ENCODE peak calls at places on chromosomes 16 and 17, in seven cellular contexts. O is uterus, G is astrocyte of the spinal cord, W is fibroblast of pulmonary artery, A is body of pancreas, V is HFF-Myc, S is tibial nerve. K is an unnamed sample.

GRCh38 chr17:29569245-29569950 is 897 bp downstream of the TP53I13 start:
- DNase-seq in O (no peak), G (no peak), W (no peak), A (no peak), V (no peak), S (peak), K (no peak)

GRCh38 chr16:26795184-26795583 is 271.5 kb upstream of the C16orf82 start:
- DNase-seq in O (no peak), G (no peak), W (no peak), A (no peak), V (no peak), S (no peak), K (no peak)

GRCh38 chr17:82960419-82961271 is 118.8 kb upstream of the METRNL start:
- DNase-seq in O (peak), G (no peak), W (no peak), A (no peak), V (no peak), S (no peak), K (no peak)

GRCh38 chr17:36728030-36728991 is 126.9 kb downstream of the MRM1 start:
- DNase-seq in O (no peak), G (no peak), W (no peak), A (no peak), V (no peak), S (no peak), K (no peak)

GRCh38 chr17:76036497-76037380 is 9.6 kb upstream of the EVPL start:
- DNase-seq in O (peak), G (no peak), W (no peak), A (no peak), V (no peak), S (no peak), K (no peak)

GRCh38 chr17:965311-965989 is 14.1 kb downstream of the NXN start:
- DNase-seq in O (no peak), G (no peak), W (no peak), A (no peak), V (no peak), S (no peak), K (no peak)

GRCh38 chr16:88856122-88856827 is 472 bp downstream of the GALNS start:
- DNase-seq in O (peak), G (no peak), W (no peak), A (no peak), V (no peak), S (no peak), K (no peak)

GRCh38 chr16:27387724-27388123 is 14.2 kb upstream of the IL21R start:
- DNase-seq in O (no peak), G (no peak), W (no peak), A (no peak), V (no peak), S (no peak), K (no peak)

GRCh38 chr16:11743308-11744074 is 834 bp upstream of the TXNDC11 start:
- DNase-seq in O (peak), G (peak), W (peak), A (peak), V (no peak), S (peak), K (no peak)

GRCh38 chr16:50594332-50595260 is 46.4 kb downstream of the NKD1 start:
- DNase-seq in O (no peak), G (no peak), W (no peak), A (no peak), V (no peak), S (no peak), K (no peak)

GRCh38 chr17:77253611-77254051 is 112.9 kb downstream of the SEC14L1 start:
- DNase-seq in O (no peak), G (no peak), W (peak), A (no peak), V (no peak), S (no peak), K (no peak)

GRCh38 chr17:18267927-18268711 is 7.7 kb downstream of the MIEF2 start:
- DNase-seq in O (no peak), G (peak), W (peak), A (no peak), V (no peak), S (no peak), K (no peak)

GRCh38 chr17:50511058-50511457 is 2.8 kb downstream of the MYCBPAP start:
- DNase-seq in O (no peak), G (no peak), W (peak), A (no peak), V (no peak), S (no peak), K (no peak)

GRCh38 chr17:40307001-40307690 is 1.8 kb upstream of the RARA start:
- DNase-seq in O (peak), G (peak), W (no peak), A (no peak), V (no peak), S (no peak), K (no peak)

GRCh38 chr17:70552230-70552981 is 383.1 kb downstream of the KCNJ2 start:
- DNase-seq in O (no peak), G (peak), W (peak), A (no peak), V (peak), S (no peak), K (no peak)

GRCh38 chr17:43591750-43592562 is 45.8 kb upstream of the ETV4 start:
- DNase-seq in O (peak), G (peak), W (peak), A (peak), V (peak), S (peak), K (no peak)

GRCh38 chr17:68461589-68461988 is 4.3 kb upstream of the WIPI1 start:
- DNase-seq in O (no peak), G (no peak), W (no peak), A (peak), V (no peak), S (no peak), K (no peak)

GRCh38 chr16:52496051-52496876 is 50.7 kb downstream of the TOX3 start:
- DNase-seq in O (no peak), G (no peak), W (no peak), A (no peak), V (no peak), S (no peak), K (no peak)

GRCh38 chr17:68431661-68432071 is 25.6 kb downstream of the WIPI1 start:
- DNase-seq in O (no peak), G (peak), W (peak), A (no peak), V (peak), S (no peak), K (no peak)

GRCh38 chr17:82826211-82826610 is 13.6 kb downstream of the ZNF750 start:
- DNase-seq in O (no peak), G (no peak), W (no peak), A (no peak), V (no peak), S (no peak), K (no peak)

GRCh38 chr17:3992370-3992769 is 28.1 kb upstream of the ATP2A3 start:
- DNase-seq in O (no peak), G (no peak), W (no peak), A (no peak), V (no peak), S (no peak), K (no peak)

GRCh38 chr17:29929006-29929543 is 953 bp downstream of the SSH2 start:
- DNase-seq in O (no peak), G (peak), W (peak), A (peak), V (no peak), S (no peak), K (no peak)

GRCh38 chr16:4537376-4538066 is 1.1 kb downstream of the CDIP1 start:
- DNase-seq in O (peak), G (no peak), W (no peak), A (peak), V (no peak), S (no peak), K (no peak)

DNA sequence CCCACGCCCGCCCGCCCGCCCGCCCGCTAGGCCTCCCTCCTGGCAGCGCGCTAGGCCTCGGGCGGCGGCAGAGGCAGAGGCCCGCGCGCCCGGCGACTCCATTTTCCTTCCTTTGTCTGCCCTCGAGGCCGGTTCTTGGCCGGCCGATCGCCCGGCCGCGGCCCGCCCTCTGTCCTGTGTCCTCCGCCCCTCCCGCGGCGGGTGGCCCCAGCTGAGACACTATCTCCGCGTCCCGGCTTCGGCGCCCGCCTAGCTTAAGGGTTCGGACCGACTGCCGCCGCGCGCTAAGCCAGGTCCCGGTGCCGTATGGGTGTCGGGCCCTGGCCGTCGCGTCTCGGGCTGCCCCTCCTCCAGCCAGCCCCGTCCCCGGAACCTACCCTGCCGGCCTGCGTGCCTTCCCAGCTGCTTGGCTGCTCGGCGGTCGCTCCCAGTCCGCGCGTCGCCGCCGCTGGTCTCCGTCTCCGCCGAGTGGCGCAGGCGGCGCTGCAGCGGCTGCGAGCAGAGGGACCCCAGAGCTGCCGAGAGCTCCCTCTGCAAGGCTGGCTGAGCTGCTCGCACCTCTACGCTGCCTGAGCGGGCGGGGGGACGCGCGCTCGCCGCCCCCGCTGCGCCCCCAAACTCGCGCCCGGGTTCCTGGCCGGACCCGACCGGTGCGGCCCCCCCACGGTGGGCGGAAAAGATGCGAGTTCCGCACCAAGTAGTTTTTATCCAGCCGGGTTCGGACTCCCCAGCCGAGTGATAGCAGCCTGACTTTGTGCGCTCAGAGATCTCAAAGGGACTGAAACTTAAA is 787 bp downstream of the CTCF start:
- DNase-seq in O (peak), G (peak), W (peak), A (peak), V (no peak), S (no peak), K (no peak)
- TF ChIP-seq CTCF in O (peak), G (peak), W (no peak), A (peak), V (peak), S (peak), K (peak)

GRCh38 chr17:80035937-80036714 is at the start of gene CCDC40:
- DNase-seq in O (peak), G (peak), W (peak), A (peak), V (no peak), S (peak), K (no peak)
- TF ChIP-seq CTCF in O (no peak), G (no peak), W (no peak), A (no peak), V (no peak), S (peak), K (no peak)

DNA sequence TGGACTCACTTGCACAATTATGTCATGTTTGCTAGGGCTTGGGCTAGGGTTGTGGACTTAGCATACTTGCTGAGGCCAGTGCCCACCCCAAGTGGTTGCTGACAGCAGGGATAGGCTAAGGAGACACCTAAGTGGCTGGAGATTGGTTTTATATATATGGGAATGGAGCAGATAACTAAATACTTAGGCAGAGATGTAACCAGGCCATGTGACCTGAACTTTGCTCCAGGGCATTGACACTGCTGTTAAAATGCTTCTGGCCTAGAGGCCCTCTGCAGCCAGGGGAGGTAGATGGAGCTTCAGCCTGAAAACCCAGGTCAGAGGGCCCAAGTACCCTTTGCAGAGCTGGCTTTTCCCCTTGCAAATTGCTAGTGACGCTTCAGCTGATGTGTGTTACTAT is 1.4 kb upstream of the ITGB3 start:
- DNase-seq in O (no peak), G (no peak), W (no peak), A (no peak), V (no peak), S (no peak), K (no peak)
- TF ChIP-seq CTCF in O (no peak), G (no peak), W (no peak), A (no peak), V (no peak), S (no peak), K (no peak)

GRCh38 chr17:42233148-42233547 is 38.9 kb upstream of the GHDC start:
- DNase-seq in O (no peak), G (no peak), W (peak), A (no peak), V (no peak), S (no peak), K (no peak)
- TF ChIP-seq CTCF in O (no peak), G (no peak), W (no peak), A (no peak), V (no peak), S (no peak), K (no peak)

DNA sequence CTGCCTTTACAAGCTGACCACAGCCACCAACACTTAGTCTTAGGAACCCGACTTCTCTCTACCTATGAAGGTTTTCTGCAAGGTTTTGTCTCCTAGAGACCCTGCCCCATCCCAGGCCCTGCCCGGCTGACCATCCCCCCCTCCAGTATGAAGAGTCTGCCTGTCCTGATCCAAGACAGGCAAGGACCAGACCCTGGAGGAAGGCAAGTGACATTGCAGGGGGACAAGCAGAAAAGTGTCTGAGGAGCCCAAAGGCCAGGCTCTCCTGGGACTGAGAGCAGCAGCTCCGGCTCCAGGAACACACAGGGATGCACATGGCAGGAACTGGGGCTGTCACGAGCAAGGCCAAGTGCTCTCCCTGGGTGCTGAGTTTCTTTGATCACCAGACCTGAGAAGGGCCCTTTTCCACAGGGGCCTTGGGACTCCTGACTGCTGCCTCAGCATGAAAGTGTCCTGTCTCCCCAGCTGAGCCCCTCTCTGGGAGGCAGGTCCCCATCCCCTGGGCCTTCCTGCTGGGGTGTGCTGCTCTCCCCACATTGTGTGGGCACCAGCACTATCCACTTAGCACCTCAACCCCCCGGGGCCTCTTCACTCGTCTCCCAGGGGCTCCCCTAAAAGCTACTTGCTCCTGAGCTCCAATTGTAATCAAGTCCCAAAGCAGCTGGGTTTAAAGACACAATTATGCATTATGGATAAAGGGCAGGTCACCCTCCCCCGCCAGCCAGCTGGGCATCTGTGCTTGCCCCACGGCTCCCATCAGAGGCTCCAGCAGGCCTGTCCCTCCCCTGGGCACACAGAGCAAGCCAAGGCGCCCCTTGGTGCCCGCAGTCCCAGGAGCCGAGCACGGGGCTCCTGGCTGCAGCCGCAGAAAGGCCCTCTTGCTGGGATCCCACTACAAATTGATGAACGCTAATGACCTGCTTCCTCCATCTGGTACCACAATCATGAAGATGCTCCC is 11.5 kb upstream of the CACNG4 start:
- DNase-seq in O (no peak), G (no peak), W (no peak), A (no peak), V (no peak), S (no peak), K (no peak)
- TF ChIP-seq CTCF in O (no peak), G (no peak), W (no peak), A (no peak), V (no peak), S (no peak), K (no peak)